ENCODE peak calls at places on chromosomes 2 and 18, in four cellular contexts. D is HCT116, A is GM23338, K is OCI-LY7. O is an unnamed sample.

GRCh38 chr2:128178650-128179460 is 87.9 kb downstream of the UGGT1 start:
- DNase-seq in D (peak; percentile 10), A (peak; percentile 83), K (peak; percentile 42), O (peak; percentile 46)

GRCh38 chr2:75142081-75142480 is 57.2 kb downstream of the TACR1 start:
- DNase-seq in D (no peak), A (no peak), K (no peak), O (no peak)

GRCh38 chr18:34709104-34709503 is 994 bp upstream of the DTNA start:
- DNase-seq in D (no peak), A (no peak), K (no peak), O (peak; percentile 59)

GRCh38 chr2:149825473-149825872 is 237.9 kb upstream of the MMADHC start:
- DNase-seq in D (no peak), A (no peak), K (no peak), O (no peak)

GRCh38 chr2:217366246-217366645 is 506.4 kb upstream of the TNP1 start:
- DNase-seq in D (no peak), A (no peak), K (no peak), O (no peak)

GRCh38 chr18:77119851-77120491 is 12.6 kb downstream of the MBP start:
- DNase-seq in D (no peak), A (no peak), K (peak; percentile 39), O (no peak)

GRCh38 chr18:44537521-44537920 is 143.2 kb upstream of the SETBP1 start:
- DNase-seq in D (no peak), A (no peak), K (no peak), O (peak; percentile 84)

GRCh38 chr2:105789745-105790466 is 45.2 kb downstream of the NCK2 start:
- DNase-seq in D (no peak), A (no peak), K (peak; percentile 48), O (peak; percentile 36)

GRCh38 chr18:58103339-58103930 is 59.4 kb downstream of the NEDD4L start:
- DNase-seq in D (no peak), A (no peak), K (no peak), O (no peak)

GRCh38 chr2:152466041-152466440 is 131.1 kb downstream of the FMNL2 start:
- DNase-seq in D (no peak), A (no peak), K (no peak), O (peak; percentile 13)

GRCh38 chr2:70868970-70869369 is 33.4 kb upstream of the CD207 start:
- DNase-seq in D (no peak), A (no peak), K (no peak), O (no peak)

GRCh38 chr2:64797881-64798590 is 144.3 kb upstream of the SERTAD2 start:
- DNase-seq in D (no peak), A (no peak), K (no peak), O (peak; percentile 97)

GRCh38 chr2:211329421-211329820 is 773.0 kb downstream of the CPS1 start:
- DNase-seq in D (no peak), A (no peak), K (no peak), O (peak; percentile 49)

GRCh38 chr18:4068552-4069158 is 386.5 kb downstream of the DLGAP1 start:
- DNase-seq in D (peak; percentile 51), A (peak; percentile 81), K (peak; percentile 67), O (peak; percentile 62)

DNA sequence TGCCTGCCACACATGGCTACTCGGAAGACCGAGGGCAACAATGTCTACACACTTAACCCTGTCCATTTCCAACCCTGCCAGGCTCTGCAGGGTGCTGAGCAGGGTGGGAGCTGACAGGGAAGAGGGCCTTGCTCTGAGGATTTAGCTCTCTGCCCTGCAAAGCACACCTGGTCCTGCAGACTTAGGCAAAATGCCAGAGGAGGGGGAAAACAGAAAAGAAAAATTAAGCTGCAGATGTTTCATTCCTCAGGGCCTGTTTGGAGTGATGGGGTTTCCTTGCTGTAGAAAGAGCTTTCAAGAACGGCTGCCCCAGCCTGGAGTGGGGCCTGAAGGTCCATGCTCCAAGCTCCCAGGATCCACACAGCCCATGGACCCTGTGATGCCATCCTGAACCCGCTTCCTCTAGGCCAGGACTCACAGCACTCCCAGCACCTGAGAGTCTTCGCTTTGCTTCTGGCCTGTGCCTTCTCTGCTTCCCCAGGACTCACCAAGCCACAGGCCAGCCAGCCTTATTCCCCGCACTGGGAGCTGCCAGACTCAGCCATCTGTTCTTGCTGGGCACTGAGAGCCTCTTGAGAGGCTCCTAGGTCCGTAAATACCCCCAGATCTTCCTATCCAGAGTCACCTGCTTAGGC is 9.1 kb upstream of the TEX51 start:
- DNase-seq in D (no peak), A (no peak), K (no peak), O (no peak)
- TF ChIP-seq EZH2phosphoT487 in D (no peak), A (no peak), K (no peak), O (no peak)

GRCh38 chr2:43041661-43042360 is 184.6 kb downstream of the ZFP36L2 start:
- DNase-seq in D (no peak), A (peak; percentile 57), K (no peak), O (peak; percentile 99)
- TF ChIP-seq EZH2phosphoT487 in D (no peak), A (no peak), K (no peak), O (no peak)

GRCh38 chr18:47881752-47882455 is 48.6 kb downstream of the SMAD2 start:
- DNase-seq in D (peak; percentile 27), A (no peak), K (no peak), O (peak; percentile 67)
- TF ChIP-seq EZH2phosphoT487 in D (no peak), A (no peak), K (no peak), O (no peak)

GRCh38 chr2:145156199-145156598 is 636.3 kb upstream of the ZEB2 start:
- DNase-seq in D (no peak), A (no peak), K (no peak), O (no peak)
- TF ChIP-seq EZH2phosphoT487 in D (no peak), A (no peak), K (no peak), O (no peak)

GRCh38 chr2:85935170-85935745 is 46.5 kb upstream of the ST3GAL5 start:
- DNase-seq in D (no peak), A (no peak), K (no peak), O (no peak)

GRCh38 chr2:85936421-85937068 is 47.8 kb upstream of the ST3GAL5 start:
- DNase-seq in D (no peak), A (no peak), K (no peak), O (no peak)

GRCh38 chr2:85935746-85936208 is 47.0 kb upstream of the ST3GAL5 start:
- DNase-seq in D (peak; percentile 81), A (peak; percentile 76), K (no peak), O (peak; percentile 70)

GRCh38 chr2:85937069-85937439 is 48.3 kb upstream of the ST3GAL5 start:
- DNase-seq in D (no peak), A (no peak), K (no peak), O (no peak)

GRCh38 chr2:85933753-85934594 is 45.2 kb upstream of the ST3GAL5 start:
- DNase-seq in D (no peak), A (no peak), K (no peak), O (no peak)
- TF ChIP-seq EZH2phosphoT487 in D (no peak), A (no peak), K (no peak), O (no peak)

GRCh38 chr2:101387151-101387807 is at the start of gene CREG2:
- DNase-seq in D (peak; percentile 26), A (peak; percentile 85), K (no peak), O (peak; percentile 78)
- TF ChIP-seq EZH2phosphoT487 in D (no peak), A (no peak), K (no peak), O (no peak)

GRCh38 chr2:207334631-207335371 is 169.1 kb upstream of the KLF7 start:
- DNase-seq in D (peak; percentile 62), A (peak; percentile 93), K (no peak), O (peak; percentile 94)
- TF ChIP-seq EZH2phosphoT487 in D (no peak), A (no peak), K (no peak), O (no peak)

GRCh38 chr18:9688036-9688741 is 19.9 kb upstream of the RAB31 start:
- DNase-seq in D (no peak), A (peak; percentile 32), K (no peak), O (peak; percentile 23)
- TF ChIP-seq EZH2phosphoT487 in D (no peak), A (no peak), K (no peak), O (no peak)

GRCh38 chr2:207996848-207997247 is 28.5 kb downstream of the PLEKHM3 start:
- DNase-seq in D (no peak), A (no peak), K (no peak), O (no peak)

GRCh38 chr2:207990784-207991183 is 34.5 kb downstream of the PLEKHM3 start:
- DNase-seq in D (no peak), A (no peak), K (no peak), O (no peak)

GRCh38 chr2:207991944-207992343 is 33.4 kb downstream of the PLEKHM3 start:
- DNase-seq in D (no peak), A (no peak), K (no peak), O (no peak)

GRCh38 chr2:207995887-207996286 is 29.4 kb downstream of the PLEKHM3 start:
- DNase-seq in D (no peak), A (no peak), K (no peak), O (no peak)

DNA sequence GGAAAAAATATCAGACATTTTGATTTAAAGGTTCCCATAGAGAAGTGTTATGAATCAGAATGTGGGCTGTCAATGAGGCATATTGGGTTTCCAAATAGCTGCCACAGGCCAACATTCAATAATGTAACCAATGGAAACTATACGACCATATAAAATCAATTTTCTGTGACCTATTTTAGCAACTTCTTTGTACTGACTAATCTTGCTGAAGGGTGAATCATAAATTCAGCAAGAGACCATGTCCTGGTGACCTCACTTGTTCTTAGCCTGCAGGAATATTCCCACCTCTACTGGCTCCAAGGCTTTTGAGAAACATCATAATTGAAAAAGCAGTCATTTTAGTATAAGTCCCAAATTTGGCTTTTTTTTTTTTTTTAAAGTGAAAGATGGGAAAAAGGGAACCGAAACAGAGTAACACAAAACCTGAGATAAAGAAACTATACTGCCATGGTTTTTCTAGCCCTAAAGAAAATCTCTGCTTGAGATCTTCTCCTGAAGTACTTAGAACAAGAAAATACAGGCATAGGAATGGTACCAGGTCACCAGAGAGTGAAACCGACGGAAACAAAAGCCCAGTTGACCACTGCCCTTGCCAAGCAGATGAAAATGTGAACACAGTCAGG is 32.1 kb downstream of the PLEKHM3 start:
- DNase-seq in D (no peak), A (no peak), K (peak; percentile 10), O (peak; percentile 59)
- TF ChIP-seq EZH2phosphoT487 in D (no peak), A (no peak), K (no peak), O (no peak)

DNA sequence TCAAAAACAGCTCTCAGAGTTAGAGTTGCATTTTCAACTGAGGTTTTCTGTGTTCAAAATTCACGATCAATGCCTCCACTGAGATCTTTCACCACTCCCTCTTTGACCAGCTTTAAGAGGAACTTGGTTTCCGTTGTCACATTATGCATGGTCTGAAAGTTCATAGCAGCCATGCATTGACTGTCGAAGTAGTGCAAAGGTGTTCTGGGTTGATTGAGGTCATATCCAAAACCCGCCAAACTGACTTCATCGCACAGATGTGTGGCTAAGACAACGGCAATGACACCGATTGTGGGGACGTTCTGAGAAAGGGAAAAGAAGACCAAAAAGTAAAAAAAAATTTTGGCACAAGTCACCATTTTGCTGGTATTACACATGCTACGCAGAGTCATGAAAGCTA is 48.7 kb downstream of the ST3GAL5 start:
- DNase-seq in D (no peak), A (no peak), K (no peak), O (no peak)
- TF ChIP-seq EZH2phosphoT487 in D (no peak), A (no peak), K (no peak), O (no peak)

O was measured in PC-3.